ENCODE peak calls at places on chromosomes 12 and 14, in eight cellular contexts. W is endodermal cell, Q is upper lobe of left lung, J is HFFc6, P is heart left ventricle, G is epithelial cell of esophagus, V is AG09309, T is fibroblast of mammary gland. L is an unnamed sample.
A peak's percentile ranks its signal among the peaks of the same experiment; 100 is the strongest.

GRCh38 chr12:103858953-103859601 is 18.0 kb upstream of the NT5DC3 start:
- DNase-seq in G (peak; percentile 97), Q (peak; percentile 65), W (peak; percentile 24), J (peak; percentile 97), T (peak; percentile 94), V (peak; percentile 94), P (peak; percentile 31), L (no peak)

GRCh38 chr12:121003650-121004049 is 12.6 kb downstream of the C12orf43 start:
- DNase-seq in T (no peak), W (peak; percentile 92), Q (no peak), V (no peak), J (no peak), P (no peak), G (no peak), L (no peak)

GRCh38 chr12:68587448-68587873 is 23.2 kb upstream of the RAP1B start:
- DNase-seq in G (no peak), W (no peak), T (no peak), V (no peak), P (no peak), J (no peak), Q (no peak), L (no peak)

GRCh38 chr14:24435192-24435810 is 5.5 kb downstream of the KHNYN start:
- DNase-seq in Q (no peak), J (no peak), P (no peak), T (no peak), G (no peak), W (no peak), V (no peak), L (no peak)

GRCh38 chr14:61475316-61475715 is 153.9 kb downstream of the PRKCH start:
- DNase-seq in J (peak; percentile 67), P (no peak), W (no peak), G (peak; percentile 82), V (no peak), T (peak; percentile 83), Q (no peak), L (no peak)

GRCh38 chr12:1634590-1635191 is 5.7 kb downstream of the WNT5B start:
- DNase-seq in T (peak; percentile 74), P (peak; percentile 80), W (peak; percentile 97), V (no peak), Q (peak; percentile 78), G (peak; percentile 73), J (peak; percentile 65), L (no peak)

GRCh38 chr14:79544671-79545070 is 666.6 kb downstream of the DIO2 start:
- DNase-seq in W (no peak), J (peak; percentile 35), Q (no peak), V (peak; percentile 38), T (peak; percentile 67), P (no peak), G (no peak), L (no peak)

GRCh38 chr12:124497658-124498057 is 69.8 kb downstream of the NCOR2 start:
- DNase-seq in T (peak; percentile 96), G (peak; percentile 92), Q (no peak), P (peak; percentile 77), V (no peak), W (no peak), J (peak; percentile 89), L (no peak)

GRCh38 chr12:1007276-1007675 is 16.3 kb downstream of the ERC1 start:
- DNase-seq in T (no peak), G (no peak), Q (no peak), J (no peak), P (no peak), V (no peak), W (no peak), L (no peak)

GRCh38 chr14:66530526-66530925 is 22.6 kb downstream of the GPHN start:
- DNase-seq in J (no peak), T (no peak), V (no peak), G (peak; percentile 74), P (no peak), Q (no peak), W (no peak), L (no peak)

GRCh38 chr14:63174760-63175191 is 29.5 kb upstream of the RHOJ start:
- DNase-seq in G (peak; percentile 76), Q (no peak), T (peak; percentile 54), P (peak; percentile 24), J (peak; percentile 75), V (no peak), W (no peak), L (no peak)
- TF ChIP-seq CTCF in G (peak; percentile 76), Q (peak; percentile 18), T (peak; percentile 66), P (peak; percentile 69), J (peak; percentile 79), V (peak; percentile 60), W (peak; percentile 95), L (peak; percentile 87)

DNA sequence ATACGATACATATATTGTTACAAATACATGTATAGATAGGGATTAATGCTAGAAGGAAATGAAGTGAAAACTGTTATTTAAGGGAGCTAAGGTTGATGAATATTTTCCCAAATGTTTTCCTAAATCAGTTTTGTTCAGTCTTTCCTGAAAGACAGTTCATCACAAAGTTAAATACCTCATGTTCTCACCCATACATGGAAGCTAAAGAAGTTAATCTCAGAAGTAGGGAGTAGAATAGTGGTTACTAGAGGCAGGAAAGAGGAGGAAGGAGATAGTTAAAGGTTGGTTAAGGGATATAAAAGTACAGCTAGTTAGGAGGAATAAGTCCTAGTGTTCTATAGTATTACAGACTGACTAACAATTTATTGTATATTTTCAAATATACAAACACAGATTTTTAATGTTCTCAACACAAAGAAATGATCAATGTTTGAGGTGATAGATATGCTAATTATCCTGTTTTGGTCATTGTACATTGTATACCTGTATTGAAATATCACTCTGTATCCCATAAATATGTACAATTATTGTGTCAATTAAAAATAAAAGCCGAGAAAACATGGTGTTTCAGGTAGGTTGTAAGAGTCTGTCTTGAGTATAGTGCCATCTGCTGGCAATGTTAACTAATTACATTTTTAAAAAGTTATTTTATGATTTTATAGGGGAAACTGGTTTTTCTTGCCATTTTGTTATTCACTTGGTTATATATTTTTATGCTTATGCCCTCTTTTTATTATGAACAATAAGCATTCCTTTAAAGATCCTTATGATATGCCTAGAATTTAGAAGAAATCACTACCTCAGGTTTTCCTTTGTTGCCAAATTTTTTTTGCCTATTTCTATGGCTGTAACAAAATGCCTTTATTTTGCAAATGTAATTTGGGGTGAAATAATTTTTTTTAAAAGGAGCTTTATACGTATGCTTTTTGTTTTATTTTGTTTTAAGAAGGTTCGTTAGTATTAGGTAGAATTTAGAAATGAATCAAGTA is 26.9 kb downstream of the ZDHHC17 start:
- DNase-seq in T (peak; percentile 44), P (no peak), G (peak; percentile 36), J (peak; percentile 15), V (no peak), W (no peak), Q (no peak), L (no peak)
- TF ChIP-seq CTCF in T (peak; percentile 61), P (peak; percentile 70), G (peak; percentile 42), J (peak; percentile 95), V (peak; percentile 37), W (peak; percentile 84), Q (peak; percentile 46), L (peak; percentile 89)

GRCh38 chr14:101889366-101889765 is 75.0 kb upstream of the DYNC1H1 start:
- DNase-seq in G (no peak), W (peak; percentile 27), J (no peak), T (no peak), Q (no peak), P (no peak), V (no peak), L (no peak)

GRCh38 chr14:101887219-101887618 is 77.2 kb upstream of the DYNC1H1 start:
- DNase-seq in P (no peak), V (no peak), G (no peak), J (no peak), T (no peak), W (no peak), Q (no peak), L (no peak)

GRCh38 chr14:101891471-101891870 is 72.9 kb upstream of the DYNC1H1 start:
- DNase-seq in G (no peak), T (no peak), P (no peak), J (no peak), Q (no peak), V (no peak), W (peak; percentile 32), L (no peak)

GRCh38 chr14:101888182-101888581 is 76.2 kb upstream of the DYNC1H1 start:
- DNase-seq in T (no peak), G (no peak), W (no peak), Q (no peak), P (no peak), V (no peak), J (no peak), L (no peak)

DNA sequence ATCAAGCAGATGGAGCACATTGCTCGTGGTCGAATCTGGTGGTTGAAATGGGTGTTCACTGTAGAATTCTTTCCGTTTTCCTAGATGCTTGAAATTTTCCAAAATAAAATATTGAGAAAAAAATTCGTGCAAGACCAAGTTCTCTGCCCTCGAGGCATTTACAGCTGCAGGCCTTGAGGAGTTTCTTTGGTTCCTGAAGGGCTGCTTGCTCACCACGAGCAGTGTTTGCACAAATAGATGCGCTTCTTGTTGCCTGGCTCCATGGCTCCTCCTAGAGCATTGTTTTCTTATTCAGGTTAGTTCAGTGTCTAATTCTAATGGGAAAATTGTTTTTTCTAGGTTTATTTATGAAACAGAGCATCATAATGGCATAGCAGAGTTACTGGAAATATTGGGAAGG is 74.5 kb upstream of the DYNC1H1 start:
- DNase-seq in Q (no peak), T (peak; percentile 30), V (peak; percentile 32), W (peak; percentile 39), J (peak; percentile 11), G (no peak), P (no peak), L (no peak)
- TF ChIP-seq CTCF in Q (no peak), T (peak; percentile 8), V (peak; percentile 29), W (peak; percentile 20), J (no peak), G (peak; percentile 13), P (no peak), L (no peak)

GRCh38 chr14:38198425-38198824 is 9.3 kb upstream of the SSTR1 start:
- DNase-seq in W (no peak), V (no peak), P (no peak), T (no peak), Q (no peak), J (no peak), G (no peak), L (no peak)

GRCh38 chr14:38197761-38198345 is 9.9 kb upstream of the SSTR1 start:
- DNase-seq in V (no peak), J (peak; percentile 90), T (peak; percentile 60), G (no peak), Q (no peak), P (no peak), W (no peak), L (no peak)

GRCh38 chr14:38199076-38199475 is 8.6 kb upstream of the SSTR1 start:
- DNase-seq in T (no peak), P (no peak), V (no peak), W (peak; percentile 55), Q (no peak), J (no peak), G (no peak), L (no peak)

GRCh38 chr14:38199768-38200167 is 7.9 kb upstream of the SSTR1 start:
- DNase-seq in W (no peak), G (peak; percentile 2), V (no peak), Q (no peak), T (peak; percentile 73), J (peak; percentile 80), P (no peak), L (no peak)

GRCh38 chr14:38197001-38197760 is 10.5 kb upstream of the SSTR1 start:
- DNase-seq in V (no peak), W (no peak), J (no peak), T (peak; percentile 33), G (no peak), Q (no peak), P (no peak), L (no peak)
- TF ChIP-seq CTCF in V (peak; percentile 30), W (peak; percentile 85), J (peak; percentile 92), T (peak; percentile 52), G (peak; percentile 39), Q (peak; percentile 66), P (peak; percentile 50), L (peak; percentile 83)

GRCh38 chr14:64725879-64726584 is 21.8 kb downstream of the PLEKHG3 start:
- DNase-seq in W (peak; percentile 58), T (no peak), J (no peak), V (no peak), Q (no peak), P (no peak), G (no peak), L (no peak)
- TF ChIP-seq CTCF in W (peak; percentile 36), T (no peak), J (no peak), V (no peak), Q (no peak), P (no peak), G (no peak), L (no peak)

L was measured in type B pancreatic cell.